ENCODE peak calls at places on chromosomes 1 and 21, in five cellular contexts. S, H, R, A and L are unnamed samples.

GRCh38 chr1:116261227-116261626 is 111.8 kb upstream of the ATP1A1 start:
- DNase-seq in S (peak; percentile 34), H (no peak), R (no peak), A (no peak), L (no peak)

GRCh38 chr1:178954291-178954690 is 71.4 kb upstream of the FAM20B start:
- DNase-seq in S (no peak), H (no peak), R (no peak), A (no peak), L (no peak)

GRCh38 chr21:33418686-33419085 is 15.5 kb downstream of the IFNGR2 start:
- DNase-seq in S (no peak), H (peak; percentile 84), R (no peak), A (no peak), L (no peak)

GRCh38 chr21:45155910-45156309 is 81.5 kb downstream of the ADARB1 start:
- DNase-seq in S (no peak), H (no peak), R (no peak), A (no peak), L (no peak)

GRCh38 chr1:208343226-208343625 is 99.0 kb upstream of the PLXNA2 start:
- DNase-seq in S (no peak), H (no peak), R (no peak), A (no peak), L (no peak)

GRCh38 chr1:232974971-232975370 is 24.6 kb downstream of the NTPCR start:
- DNase-seq in S (no peak), H (no peak), R (no peak), A (no peak), L (no peak)

GRCh38 chr21:46096997-46097825 is 701 bp upstream of the COL6A2 start:
- DNase-seq in S (no peak), H (peak; percentile 51), R (peak; percentile 72), A (peak; percentile 12), L (peak; percentile 19)

GRCh38 chr1:36231191-36231590 is 6.9 kb downstream of the THRAP3 start:
- DNase-seq in S (peak; percentile 38), H (no peak), R (no peak), A (no peak), L (no peak)

GRCh38 chr21:16534408-16535099 is 804.8 kb downstream of the USP25 start:
- DNase-seq in S (no peak), H (peak; percentile 86), R (peak; percentile 76), A (no peak), L (no peak)

DNA sequence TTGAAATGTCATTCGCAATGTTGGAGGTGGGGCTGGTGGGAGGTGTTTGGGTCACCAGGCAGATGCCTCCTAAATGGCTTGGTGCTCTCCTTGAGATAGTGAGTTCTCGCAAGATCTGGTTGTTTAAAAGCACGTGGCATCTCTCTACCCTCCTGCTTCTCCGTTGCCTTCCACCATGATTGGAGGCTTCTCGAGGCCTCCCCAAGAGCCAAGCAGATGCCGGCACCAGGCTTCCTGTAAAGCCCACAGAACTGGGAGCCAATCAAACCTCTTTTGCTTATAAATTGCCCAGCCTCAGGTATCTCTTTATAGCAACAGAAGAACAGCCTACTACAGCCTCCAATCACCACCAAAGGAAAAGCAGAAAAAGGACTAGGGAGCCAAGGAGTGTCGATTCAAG is 80.5 kb downstream of the PDE9A start:
- DNase-seq in S (no peak), H (no peak), R (no peak), A (no peak), L (no peak)
- TF ChIP-seq CTCF in S (no peak), H (no peak), R (no peak), A (no peak), L (no peak)

GRCh38 chr1:41366428-41367101 is 5.3 kb downstream of the FOXO6 start:
- DNase-seq in S (peak; percentile 48), H (no peak), R (no peak), A (no peak), L (no peak)
- H3K4me3 ChIP-seq in S (peak overlapping the region; percentile 61), H (peak overlapping the region; percentile 43), R (peak overlapping the region; percentile 25), A (no peak overlapping the region), L (peak overlapping the region; percentile 37)

DNA sequence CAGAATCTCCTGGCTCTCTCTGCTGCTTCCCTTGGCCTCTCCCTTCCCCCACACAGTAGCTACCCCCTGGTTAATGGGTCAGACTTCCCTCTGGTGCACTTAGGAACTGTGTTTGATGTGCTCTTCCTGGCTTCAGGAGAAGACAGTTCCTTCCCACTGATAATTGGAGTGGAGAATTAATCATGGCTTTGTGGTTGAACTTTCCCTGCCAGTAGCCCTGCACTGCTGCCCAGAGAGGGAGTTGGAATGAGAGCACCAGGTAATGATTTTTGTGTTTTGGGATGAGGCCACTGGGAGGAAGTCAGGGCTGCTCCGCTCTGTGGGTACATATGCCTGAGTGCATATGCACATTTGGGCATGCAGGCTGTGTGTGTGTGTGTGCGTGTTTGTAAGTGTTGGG is 39.7 kb upstream of the PADI2 start:
- DNase-seq in S (no peak), H (no peak), R (no peak), A (no peak), L (no peak)
- H3K27ac ChIP-seq in S (no peak overlapping the region), H (no peak overlapping the region), R (no peak overlapping the region), A (no peak overlapping the region), L (no peak overlapping the region)

GRCh38 chr1:155175927-155176371 is 2.3 kb downstream of the TRIM46 start:
- DNase-seq in S (no peak), H (no peak), R (peak; percentile 80), A (no peak), L (peak; percentile 43)
- TF ChIP-seq CTCF in S (no peak), H (no peak), R (peak; percentile 7), A (no peak), L (peak; percentile 52)

DNA sequence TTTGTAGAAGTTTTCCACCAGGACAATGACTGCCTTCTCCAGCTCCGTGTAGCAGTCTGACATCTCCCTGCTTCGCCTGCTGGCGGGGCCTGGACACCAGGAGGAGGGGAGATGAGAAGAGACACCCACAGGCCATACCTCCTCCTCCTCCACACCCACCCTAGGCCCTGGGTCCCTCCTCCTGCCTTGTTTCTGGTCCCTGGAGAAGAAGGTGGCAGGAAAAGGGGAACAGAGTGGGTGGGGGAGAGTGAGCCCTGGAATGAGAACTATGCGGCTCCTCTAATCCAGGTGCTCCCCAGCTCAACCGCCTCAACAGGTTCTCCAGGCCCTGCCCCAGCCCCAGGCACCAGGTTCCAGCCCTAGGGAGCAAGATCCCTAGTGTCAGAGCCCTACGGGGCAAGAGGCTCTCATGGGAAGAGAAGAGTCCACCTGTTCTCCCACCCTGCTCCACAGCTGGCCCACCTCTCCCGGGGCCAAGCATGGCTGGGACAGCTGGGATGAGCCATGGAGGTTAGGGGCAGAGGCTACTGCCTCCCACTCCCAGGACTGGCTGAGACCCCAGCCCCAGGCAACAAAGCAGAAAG is 4.8 kb downstream of the S100A16 start:
- DNase-seq in S (no peak), H (no peak), R (peak; percentile 69), A (no peak), L (no peak)
- H3K4me3 ChIP-seq in S (no peak overlapping the region), H (peak overlapping the region; percentile 24), R (peak overlapping the region; percentile 62), A (no peak overlapping the region), L (no peak overlapping the region)

DNA sequence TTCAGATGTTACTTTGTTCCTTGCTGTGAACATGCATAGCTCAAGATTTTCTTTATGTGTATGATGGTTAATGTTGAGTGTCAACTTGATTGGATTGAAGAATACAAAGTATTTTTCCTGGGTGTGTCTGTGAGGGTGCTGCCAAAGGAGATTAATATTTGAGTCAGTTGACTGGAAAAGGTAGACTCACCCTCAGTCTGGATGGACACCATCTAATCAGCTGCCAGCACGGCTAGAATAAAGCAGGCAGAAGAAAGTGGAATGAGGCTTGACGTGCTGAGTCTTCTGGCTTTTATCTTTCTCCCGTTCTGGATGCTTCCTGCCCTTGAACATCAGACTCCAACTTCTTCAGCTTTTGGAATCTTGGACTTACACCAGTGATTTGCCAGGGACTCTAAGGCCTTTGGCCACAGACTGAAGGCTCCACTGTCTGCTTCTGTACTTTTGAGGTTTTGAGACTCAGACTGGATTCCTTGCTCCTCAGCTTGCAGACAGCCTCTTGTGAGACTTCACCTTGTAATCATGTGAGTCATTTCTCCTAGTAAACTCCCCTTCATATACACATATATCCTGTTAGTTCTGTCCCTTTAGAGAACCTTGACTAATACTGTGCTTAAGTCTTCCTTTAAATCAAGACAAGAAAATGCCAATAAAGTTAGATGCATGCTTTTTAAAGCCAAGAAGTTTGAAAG is 626.6 kb downstream of the KCNT2 start:
- DNase-seq in S (no peak), H (no peak), R (no peak), A (no peak), L (no peak)
- H3K27ac ChIP-seq in S (no peak overlapping the region), H (no peak overlapping the region), R (no peak overlapping the region), A (no peak overlapping the region), L (no peak overlapping the region)

GRCh38 chr21:42107177-42107880 is 36.2 kb downstream of the UMODL1 start:
- DNase-seq in S (peak; percentile 20), H (no peak), R (peak; percentile 33), A (peak; percentile 50), L (no peak)
- TF ChIP-seq CTCF in S (no peak), H (no peak), R (no peak), A (peak; percentile 26), L (peak; percentile 62)

GRCh38 chr1:19622204-19622603 is 21.9 kb upstream of the NBL1 start:
- DNase-seq in S (no peak), H (no peak), R (no peak), A (no peak), L (no peak)
- H3K4me3 ChIP-seq in S (no peak overlapping the region), H (no peak overlapping the region), R (no peak overlapping the region), A (no peak overlapping the region), L (no peak overlapping the region)